ENCODE peak calls at places on chromosomes 7 and 10, in six cellular contexts. B is left ventricle myocardium inferior, C is choroid plexus epithelial cell, O is fibroblast of the aortic adventitia, M is PC-9, L is uterus. S is an unnamed sample.

GRCh38 chr7:9029671-9030070 is 596.3 kb downstream of the NXPH1 start:
- DNase-seq in B (no peak), M (no peak), L (no peak), C (no peak), O (no peak), S (no peak)

GRCh38 chr7:121286742-121287699 is 41.8 kb upstream of the WNT16 start:
- DNase-seq in O (no peak), M (no peak), B (no peak), L (no peak), C (peak), S (no peak)

GRCh38 chr7:24419070-24419469 is 135.1 kb downstream of the NPY start:
- DNase-seq in B (no peak), L (no peak), O (no peak), M (no peak), C (peak), S (no peak)

GRCh38 chr10:96791902-96792301 is 40.2 kb upstream of the LCOR start:
- DNase-seq in B (no peak), C (no peak), L (no peak), O (no peak), M (no peak), S (no peak)

GRCh38 chr10:97849491-97850402 is at the start of gene GOLGA7B:
- DNase-seq in C (peak), O (no peak), L (no peak), M (no peak), B (peak), S (no peak)

GRCh38 chr10:2839081-2839725 is 228.1 kb upstream of the PFKP start:
- DNase-seq in O (peak), B (peak), L (no peak), C (peak), M (no peak), S (no peak)

GRCh38 chr7:1927942-1928341 is 257.9 kb downstream of the ELFN1 start:
- DNase-seq in C (no peak), O (no peak), B (no peak), L (no peak), M (no peak), S (no peak)

GRCh38 chr10:80136134-80136571 is 3.6 kb downstream of the PLAC9 start:
- DNase-seq in O (peak), M (no peak), B (peak), C (peak), L (peak), S (peak)

GRCh38 chr7:150520145-150520544 is 5.5 kb downstream of the GIMAP7 start:
- DNase-seq in O (no peak), B (no peak), L (no peak), M (no peak), C (no peak), S (no peak)

GRCh38 chr10:5317547-5318107 is 47.1 kb upstream of the UCN3 start:
- DNase-seq in O (peak), M (peak), L (no peak), C (peak), B (no peak), S (peak)

GRCh38 chr10:87961314-87961713 is 97.9 kb downstream of the PTEN start:
- DNase-seq in M (peak), L (no peak), B (no peak), O (peak), C (peak), S (peak)

GRCh38 chr10:22335204-22335956 is 9.9 kb upstream of the SPAG6 start:
- DNase-seq in C (peak), B (no peak), L (peak), O (peak), M (no peak), S (no peak)

GRCh38 chr7:130971297-130971696 is 237.3 kb upstream of the KLF14 start:
- DNase-seq in O (no peak), C (no peak), L (no peak), M (no peak), B (no peak), S (no peak)

GRCh38 chr10:101778781-101779543 is 3.0 kb upstream of the FGF8 start:
- DNase-seq in O (peak), B (no peak), M (no peak), C (peak), L (no peak), S (no peak)

GRCh38 chr7:54987772-54988171 is 31.0 kb upstream of the EGFR start:
- DNase-seq in C (no peak), L (no peak), M (peak), O (no peak), B (no peak), S (no peak)

GRCh38 chr10:47402681-47403301 is 18.7 kb upstream of the ZNF488 start:
- DNase-seq in L (peak), M (peak), C (peak), O (peak), B (peak), S (peak)

GRCh38 chr10:115711306-115711705 is 561.7 kb downstream of the GFRA1 start:
- DNase-seq in C (no peak), B (no peak), O (no peak), L (no peak), M (no peak), S (no peak)

GRCh38 chr10:115710136-115710535 is 562.9 kb downstream of the GFRA1 start:
- DNase-seq in L (no peak), B (no peak), M (no peak), C (no peak), O (no peak), S (no peak)

GRCh38 chr10:115706482-115707076 is 566.4 kb downstream of the GFRA1 start:
- DNase-seq in L (no peak), C (peak), O (peak), M (no peak), B (no peak), S (peak)
- TF ChIP-seq CTCF in L (peak), C (peak), O (peak), M (peak), B (peak), S (peak)

DNA sequence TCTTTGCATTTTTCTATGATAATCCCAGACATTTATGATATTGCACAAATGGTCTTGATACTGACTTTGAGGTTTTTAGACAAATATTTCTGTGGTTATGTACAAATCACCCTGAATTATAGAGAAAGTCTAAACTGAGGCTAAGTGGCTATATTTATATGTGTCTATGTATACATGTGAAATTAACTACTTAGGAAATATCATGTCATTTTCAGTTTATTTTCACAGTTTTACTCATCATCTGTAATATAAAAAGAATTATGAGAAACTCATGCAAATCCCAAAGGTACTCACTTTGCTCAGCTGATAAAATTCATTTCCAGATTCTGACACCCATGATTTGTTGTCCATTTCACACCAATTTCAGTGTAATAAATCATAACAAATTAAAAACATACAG is 674.1 kb downstream of the PARD3 start:
- DNase-seq in O (no peak), B (no peak), L (no peak), C (no peak), M (no peak), S (no peak)
- H3K4me3 ChIP-seq in O (no peak), B (no peak), L (no peak), C (no peak), M (no peak), S (no peak)

GRCh38 chr7:37433166-37433565 is 15.5 kb downstream of the ELMO1 start:
- DNase-seq in C (no peak), M (no peak), B (no peak), O (no peak), L (no peak), S (no peak)
- TF ChIP-seq CTCF in C (no peak), M (no peak), B (no peak), O (no peak), L (no peak), S (no peak)

GRCh38 chr10:73886625-73887024 is 12.3 kb upstream of the CAMK2G start:
- DNase-seq in C (peak), L (no peak), O (no peak), B (no peak), M (peak), S (no peak)
- H3K4me3 ChIP-seq in C (no peak), L (no peak), O (no peak), B (no peak), M (peak), S (no peak)

DNA sequence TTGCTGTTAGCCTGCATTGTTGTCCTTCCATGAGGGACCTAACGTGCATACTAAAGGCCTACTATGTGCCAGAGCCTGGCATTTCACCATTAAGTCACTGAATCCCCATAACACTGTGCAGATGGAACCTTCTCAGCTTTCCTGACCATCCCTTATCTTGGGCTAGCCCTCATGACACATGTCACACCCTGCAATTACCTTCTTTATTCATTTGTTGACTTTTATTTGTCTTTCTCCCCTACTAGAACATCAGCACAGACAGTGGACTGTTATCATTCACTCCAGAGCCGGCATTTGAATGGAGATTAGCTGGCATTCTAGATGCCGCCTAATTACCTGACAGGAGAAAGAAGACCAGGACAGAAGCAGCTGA is 471.1 kb upstream of the GALNT17 start:
- DNase-seq in L (no peak), M (no peak), B (no peak), C (no peak), O (no peak), S (no peak)
- TF ChIP-seq CTCF in L (no peak), M (no peak), B (no peak), C (no peak), O (no peak), S (no peak)

GRCh38 chr10:109937460-109937859 is 14.1 kb upstream of the XPNPEP1 start:
- DNase-seq in B (no peak), M (no peak), L (no peak), C (no peak), O (no peak), S (no peak)
- H3K4me3 ChIP-seq in B (no peak), M (no peak), L (no peak), C (no peak), O (no peak), S (no peak)

GRCh38 chr7:155996718-155997059 is 184.4 kb upstream of the SHH start:
- DNase-seq in C (no peak), L (no peak), M (no peak), O (no peak), B (no peak), S (no peak)
- TF ChIP-seq CTCF in C (no peak), L (no peak), M (no peak), O (no peak), B (no peak), S (no peak)

GRCh38 chr7:137715101-137715500 is 131.7 kb downstream of the DGKI start:
- DNase-seq in C (peak), M (no peak), B (no peak), L (no peak), O (peak), S (no peak)
- H3K4me3 ChIP-seq in C (no peak), M (no peak), B (no peak), L (no peak), O (no peak), S (no peak)

GRCh38 chr7:128341733-128342132 is 2.0 kb downstream of the RBM28 start:
- DNase-seq in B (no peak), C (no peak), L (no peak), M (no peak), O (no peak), S (no peak)
- TF ChIP-seq CTCF in B (no peak), C (no peak), L (no peak), M (no peak), O (no peak), S (no peak)